ENCODE peak calls at places on chromosomes 7 and 10, in five cellular contexts. K, G, E, O and Q are unnamed samples.

GRCh38 chr7:71976670-71977069 is 435.5 kb downstream of the CALN1 start:
- DNase-seq in G (no peak), O (no peak), K (no peak), E (no peak), Q (no peak)

GRCh38 chr7:4265056-4265455 is 417.0 kb upstream of the FOXK1 start:
- DNase-seq in E (no peak), O (no peak), G (no peak), K (no peak), Q (no peak)

GRCh38 chr7:115183431-115184057 is 261.6 kb downstream of the MDFIC start:
- DNase-seq in G (no peak), O (no peak), E (no peak), K (no peak), Q (no peak)

GRCh38 chr7:48426966-48427555 is 255.8 kb downstream of the ABCA13 start:
- DNase-seq in O (peak), K (peak), G (no peak), E (no peak), Q (peak)

GRCh38 chr10:14727389-14727918 is 47.2 kb downstream of the FAM107B start:
- DNase-seq in K (no peak), G (no peak), O (no peak), E (no peak), Q (no peak)

GRCh38 chr10:86286591-86287421 is 79.8 kb downstream of the GRID1 start:
- DNase-seq in K (no peak), E (no peak), G (no peak), O (no peak), Q (no peak)

GRCh38 chr7:29337628-29338116 is 143.1 kb downstream of the CHN2 start:
- DNase-seq in G (no peak), K (no peak), O (no peak), E (no peak), Q (no peak)

GRCh38 chr10:127055263-127055662 is 141.1 kb downstream of the INSYN2A start:
- DNase-seq in O (no peak), G (no peak), K (no peak), E (no peak), Q (no peak)

GRCh38 chr10:79069325-79070090 is 742 bp downstream of the ZMIZ1 start:
- DNase-seq in E (peak), O (peak), G (no peak), K (peak), Q (no peak)

GRCh38 chr7:150668472-150668911 is 17.0 kb upstream of the GIMAP2 start:
- DNase-seq in G (no peak), O (no peak), E (peak), K (no peak), Q (no peak)

GRCh38 chr7:100192951-100193350 is 15.2 kb downstream of the STAG3 start:
- DNase-seq in O (no peak), K (no peak), G (no peak), E (no peak), Q (no peak)

GRCh38 chr7:92808006-92808405 is 28.4 kb downstream of the CDK6 start:
- DNase-seq in E (no peak), G (no peak), O (no peak), K (no peak), Q (no peak)

GRCh38 chr7:1267016-1267900 is 34.6 kb downstream of the UNCX start:
- DNase-seq in O (no peak), K (no peak), G (peak), E (no peak), Q (no peak)

GRCh38 chr7:142568430-142569097 is 180.7 kb upstream of the PRSS1 start:
- DNase-seq in E (no peak), G (no peak), K (peak), O (peak), Q (peak)

GRCh38 chr7:10128748-10129147 is 844.9 kb upstream of the PHF14 start:
- DNase-seq in K (no peak), O (no peak), G (no peak), E (no peak), Q (no peak)

GRCh38 chr10:104029528-104029875 is 56.2 kb downstream of the COL17A1 start:
- DNase-seq in O (no peak), E (no peak), K (no peak), G (no peak), Q (no peak)

GRCh38 chr10:93481931-93482834 is at the start of gene MYOF:
- DNase-seq in K (peak), O (peak), E (peak), G (no peak), Q (no peak)

GRCh38 chr10:30219977-30220751 is 128.9 kb downstream of the MTPAP start:
- DNase-seq in E (no peak), G (no peak), K (peak), O (peak), Q (no peak)

GRCh38 chr10:34475222-34475621 is 339.9 kb downstream of the PARD3 start:
- DNase-seq in O (no peak), E (no peak), G (no peak), K (no peak), Q (no peak)

GRCh38 chr10:67697646-67698245 is 1.8 kb upstream of the CTNNA3 start:
- DNase-seq in G (no peak), K (peak), E (no peak), O (peak), Q (peak)

GRCh38 chr7:39890411-39890810 is 59.6 kb upstream of the CDK13 start:
- DNase-seq in K (no peak), G (no peak), E (no peak), O (no peak), Q (no peak)

GRCh38 chr7:475425-475728 is 44.3 kb downstream of the PDGFA start:
- DNase-seq in O (no peak), G (no peak), E (no peak), K (no peak), Q (no peak)

GRCh38 chr10:132850896-132851295 is 64.9 kb upstream of the NKX6-2 start:
- DNase-seq in G (no peak), O (no peak), E (no peak), K (no peak), Q (no peak)

GRCh38 chr10:124971276-124971675 is 29.4 kb downstream of the ZRANB1 start:
- DNase-seq in O (no peak), K (no peak), E (no peak), G (no peak), Q (no peak)

GRCh38 chr7:41005381-41005901 is 697.4 kb downstream of the INHBA start:
- DNase-seq in E (no peak), G (no peak), O (peak), K (peak), Q (no peak)

GRCh38 chr7:45100761-45101480 is 10.6 kb downstream of the TBRG4 start:
- DNase-seq in G (no peak), E (no peak), K (no peak), O (no peak), Q (no peak)

GRCh38 chr7:7498881-7499280 is 36.8 kb downstream of the COL28A1 start:
- DNase-seq in E (no peak), K (no peak), G (no peak), O (no peak), Q (no peak)

GRCh38 chr10:14621037-14621436 is 153.7 kb downstream of the FAM107B start:
- DNase-seq in K (no peak), G (no peak), O (no peak), E (no peak), Q (no peak)

GRCh38 chr10:9302142-9302746 is 1247.8 kb downstream of the GATA3 start:
- DNase-seq in K (peak), O (peak), G (no peak), E (no peak), Q (peak)

GRCh38 chr10:63008491-63008890 is 124.6 kb upstream of the NRBF2 start:
- DNase-seq in E (no peak), O (no peak), G (no peak), K (no peak), Q (no peak)

GRCh38 chr10:74307061-74307651 is 156.1 kb downstream of the ADK start:
- DNase-seq in K (no peak), E (no peak), O (no peak), G (no peak), Q (no peak)

GRCh38 chr10:60524541-60524940 is 134.9 kb upstream of the ANK3 start:
- DNase-seq in K (no peak), E (no peak), G (no peak), O (no peak), Q (no peak)

GRCh38 chr10:32979041-32979440 is 21.0 kb upstream of the ITGB1 start:
- DNase-seq in E (no peak), O (no peak), K (no peak), G (no peak), Q (no peak)

GRCh38 chr7:150949564-150949963 is 28.6 kb downstream of the KCNH2 start:
- DNase-seq in O (no peak), K (no peak), G (no peak), E (no peak), Q (no peak)

GRCh38 chr7:112452102-112452888 is 2.0 kb downstream of the IFRD1 start:
- DNase-seq in E (no peak), K (peak), G (no peak), O (no peak), Q (no peak)